ENCODE peak calls at places on chromosomes 3 and 15, in seven cellular contexts. J is OCI-LY7; M is suprapubic skin; T is CD8-positive, alpha-beta T cell; D is breast epithelium; O is BJ; H is CD4-positive, CD25-positive, alpha-beta regulatory T cell. V is an unnamed sample.

GRCh38 chr3:186084264-186084663 is 24.6 kb downstream of the ETV5 start:
- DNase-seq in T (no peak), O (no peak), M (no peak), J (no peak), H (no peak), D (no peak), V (no peak)

GRCh38 chr3:154862265-154862664 is 217.9 kb upstream of the MME start:
- DNase-seq in T (no peak), M (no peak), D (no peak), H (no peak), J (peak; percentile 81), O (peak; percentile 37), V (peak; percentile 48)

GRCh38 chr3:153289334-153289808 is 127.3 kb downstream of the RAP2B start:
- DNase-seq in D (no peak), O (no peak), T (no peak), J (no peak), M (no peak), H (no peak), V (no peak)

GRCh38 chr3:49929333-49930240 is at the start of gene MON1A:
- DNase-seq in T (peak; percentile 83), J (peak; percentile 87), H (peak; percentile 86), O (peak; percentile 52), M (peak; percentile 98), D (peak; percentile 94), V (peak; percentile 57)

GRCh38 chr3:141125351-141125750 is 74.2 kb downstream of the SPSB4 start:
- DNase-seq in H (no peak), T (no peak), M (peak; percentile 40), D (no peak), J (no peak), O (no peak), V (no peak)

GRCh38 chr3:25107918-25108617 is 320.0 kb upstream of the RARB start:
- DNase-seq in T (no peak), D (no peak), O (no peak), H (no peak), J (no peak), M (no peak), V (no peak)

GRCh38 chr15:49323207-49323606 is 99.8 kb upstream of the FGF7 start:
- DNase-seq in H (no peak), O (no peak), T (no peak), M (no peak), J (no peak), D (no peak), V (no peak)

GRCh38 chr15:60389261-60390077 is 8.3 kb downstream of the ANXA2 start:
- DNase-seq in M (no peak), O (no peak), H (peak; percentile 6), T (no peak), J (no peak), D (no peak), V (no peak)

GRCh38 chr15:61879219-61879618 is 181.0 kb downstream of the VPS13C start:
- DNase-seq in J (no peak), H (no peak), T (no peak), O (no peak), D (peak; percentile 68), M (no peak), V (no peak)

GRCh38 chr3:2098398-2099027 is at the start of gene CNTN4:
- DNase-seq in D (peak; percentile 72), H (no peak), J (no peak), M (no peak), T (no peak), O (no peak), V (no peak)

GRCh38 chr3:189588818-189589569 is 42.2 kb upstream of the TP63 start:
- DNase-seq in D (no peak), T (no peak), J (no peak), M (no peak), O (no peak), H (no peak), V (no peak)

GRCh38 chr3:52237006-52237658 is 1.8 kb downstream of the TWF2 start:
- DNase-seq in M (no peak), H (no peak), J (no peak), O (no peak), T (no peak), D (no peak), V (no peak)

GRCh38 chr3:52238193-52238760 is 681 bp downstream of the TWF2 start:
- DNase-seq in T (no peak), H (no peak), O (no peak), J (no peak), D (no peak), M (no peak), V (no peak)

GRCh38 chr3:52236424-52236886 is 2.5 kb downstream of the TWF2 start:
- DNase-seq in O (no peak), M (no peak), H (no peak), T (no peak), J (no peak), D (no peak), V (no peak)

GRCh38 chr3:52238761-52239701 is at the start of gene TWF2:
- DNase-seq in T (peak; percentile 77), D (no peak), H (peak; percentile 84), O (no peak), J (peak; percentile 88), M (no peak), V (peak; percentile 48)

DNA sequence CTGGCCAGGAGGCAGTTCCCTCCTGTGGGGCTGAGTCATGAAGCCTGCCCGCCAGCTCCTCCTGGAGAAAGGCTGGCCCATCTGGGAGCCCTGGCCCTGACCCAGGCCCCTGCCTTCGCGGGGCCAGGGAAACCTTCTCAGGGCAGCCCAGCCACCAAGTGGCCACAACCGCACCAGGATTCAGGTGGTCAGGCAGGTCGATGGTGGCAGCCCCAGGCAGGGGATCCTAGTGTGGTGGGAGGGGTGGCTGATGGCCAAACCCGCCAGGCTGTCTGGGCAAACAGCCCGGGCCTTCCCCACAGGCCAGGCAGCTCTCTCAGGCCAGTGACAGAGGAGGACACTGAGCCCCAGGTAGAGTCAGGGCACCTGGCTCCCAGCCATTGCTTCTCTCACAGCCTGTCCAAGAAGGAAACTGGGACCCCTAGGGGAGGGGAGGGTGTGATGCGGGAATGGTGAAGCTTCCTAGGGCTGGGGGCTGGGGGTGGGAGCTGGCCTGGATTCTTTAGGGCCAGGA is 1.2 kb downstream of the TWF2 start:
- DNase-seq in H (no peak), J (no peak), T (no peak), D (peak; percentile 86), O (peak; percentile 49), M (peak; percentile 94), V (peak; percentile 67)
- H3K4me3 ChIP-seq in H (peak overlapping the region; percentile 97), J (peak overlapping the region; percentile 81), T (peak overlapping the region; percentile 79), D (peak overlapping the region; percentile 78), O (peak overlapping the region; percentile 90), M (peak overlapping the region; percentile 78), V (peak overlapping the region; percentile 80)

GRCh38 chr3:11716576-11717250 is 73.0 kb upstream of the VGLL4 start:
- DNase-seq in H (no peak), D (no peak), O (no peak), M (no peak), T (no peak), J (no peak), V (no peak)

GRCh38 chr3:11709782-11710181 is 66.1 kb upstream of the VGLL4 start:
- DNase-seq in O (no peak), J (no peak), D (no peak), T (no peak), M (no peak), H (no peak), V (no peak)

GRCh38 chr3:11712646-11713045 is 68.9 kb upstream of the VGLL4 start:
- DNase-seq in O (no peak), M (no peak), T (no peak), J (no peak), H (no peak), D (no peak), V (no peak)

GRCh38 chr3:11711826-11712225 is 68.1 kb upstream of the VGLL4 start:
- DNase-seq in D (no peak), O (no peak), J (no peak), H (no peak), T (no peak), M (no peak), V (no peak)

DNA sequence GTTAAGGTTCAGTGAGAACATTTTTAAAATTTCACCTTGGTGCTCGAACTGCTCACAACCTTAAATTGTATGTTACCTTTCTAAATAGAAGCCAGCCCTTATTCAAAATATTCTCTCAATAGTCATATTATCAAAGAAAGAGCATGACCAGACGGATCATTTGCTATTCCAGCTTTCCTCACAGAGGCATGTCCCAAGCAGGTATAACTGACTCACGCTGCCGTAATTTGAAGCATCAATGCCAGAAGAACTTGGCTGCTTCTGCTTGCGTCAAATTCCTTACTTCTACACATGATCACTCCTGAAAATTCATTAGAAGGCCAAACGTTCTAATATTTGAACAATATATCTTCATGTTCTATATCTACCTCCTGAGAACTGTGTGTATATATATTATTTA is 69.5 kb upstream of the VGLL4 start:
- DNase-seq in H (no peak), D (no peak), J (no peak), T (no peak), M (no peak), O (no peak), V (no peak)
- H3K4me3 ChIP-seq in H (no peak overlapping the region), D (no peak overlapping the region), J (no peak overlapping the region), T (no peak overlapping the region), M (no peak overlapping the region), O (no peak overlapping the region), V (no peak overlapping the region)

GRCh38 chr15:69675727-69676126 is 223.1 kb downstream of the RPLP1 start:
- DNase-seq in J (no peak), M (no peak), O (no peak), D (no peak), H (no peak), T (no peak), V (no peak)

GRCh38 chr15:69677403-69677802 is 224.8 kb downstream of the RPLP1 start:
- DNase-seq in T (no peak), M (no peak), H (no peak), D (no peak), O (no peak), J (no peak), V (no peak)

DNA sequence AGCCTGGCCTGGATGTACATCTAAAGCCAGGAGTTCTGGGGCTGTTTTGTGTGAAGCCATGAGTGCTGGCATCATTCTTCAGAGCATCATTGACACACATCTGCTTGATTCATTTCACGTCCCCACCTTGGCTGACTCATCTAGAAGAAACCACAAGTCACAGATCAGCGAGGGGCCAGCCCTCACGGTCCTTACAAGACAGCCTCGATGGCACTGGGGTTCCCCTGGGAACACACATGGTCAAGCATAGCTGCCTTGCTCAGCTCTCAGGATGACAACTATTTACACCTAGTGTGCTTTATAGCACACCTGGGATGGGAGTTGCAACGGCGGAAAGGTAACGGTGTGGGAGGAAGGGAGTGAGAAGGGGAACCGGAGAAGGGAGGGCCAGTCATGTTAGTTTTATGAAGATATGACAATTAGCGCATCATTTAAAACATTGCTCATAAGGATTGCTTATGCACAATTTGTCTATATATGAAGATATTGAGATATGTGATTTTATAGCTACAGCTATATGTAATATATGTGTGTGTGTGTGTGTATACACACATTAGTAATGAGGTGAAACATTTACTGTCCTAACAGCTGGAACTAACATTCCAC is 227.1 kb downstream of the RPLP1 start:
- DNase-seq in D (no peak), M (no peak), J (no peak), O (no peak), H (no peak), T (no peak), V (no peak)
- H3K4me3 ChIP-seq in D (no peak overlapping the region), M (no peak overlapping the region), J (no peak overlapping the region), O (no peak overlapping the region), H (no peak overlapping the region), T (no peak overlapping the region), V (no peak overlapping the region)

DNA sequence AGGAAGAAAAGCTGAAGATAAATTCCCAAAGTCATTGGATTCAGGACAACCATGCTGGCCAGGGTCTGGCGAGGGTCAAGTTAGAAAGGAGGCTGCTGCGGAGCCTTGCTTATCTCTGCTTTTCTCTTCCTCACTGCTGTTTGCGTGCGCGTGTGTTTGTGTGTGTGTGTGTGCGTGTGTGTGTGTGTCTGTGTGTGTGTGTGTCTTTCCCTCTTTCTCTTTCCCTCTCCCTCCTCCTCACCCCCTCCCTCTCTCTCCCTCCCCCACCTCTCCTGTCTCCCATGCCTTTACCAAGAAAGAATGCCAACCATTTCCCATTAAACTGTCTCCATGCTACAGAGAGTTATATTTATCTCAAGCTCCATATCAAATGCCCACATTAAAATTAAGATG is at the start of gene COLQ:
- DNase-seq in T (no peak), J (no peak), D (no peak), M (peak; percentile 71), H (no peak), O (no peak), V (no peak)
- H3K4me3 ChIP-seq in T (no peak within 1 kb of the TSS), J (no peak within 1 kb of the TSS), D (no peak within 1 kb of the TSS), M (no peak within 1 kb of the TSS), H (no peak within 1 kb of the TSS), O (no peak within 1 kb of the TSS), V (no peak within 1 kb of the TSS)